ENCODE peak calls at places on chromosomes 1 and 21, in five cellular contexts. X is coronary artery, B is NCI-H1930, A is fibroblast of villous mesenchyme, Q is mucosa of gallbladder. N is an unnamed sample.

GRCh38 chr1:206828765-206829164 is 36.7 kb upstream of the IL20 start:
- DNase-seq in Q (no peak), X (no peak), A (no peak), B (no peak), N (no peak)

GRCh38 chr1:118661769-118662320 is 326.3 kb downstream of the TBX15 start:
- DNase-seq in Q (no peak), A (no peak), B (no peak), X (no peak), N (no peak)

GRCh38 chr1:90613371-90613770 is 103.7 kb downstream of the BARHL2 start:
- DNase-seq in Q (no peak), X (no peak), B (no peak), A (no peak), N (no peak)

GRCh38 chr1:160211010-160211790 is 6.0 kb downstream of the PEA15 start:
- DNase-seq in X (no peak), B (no peak), Q (no peak), A (no peak), N (no peak)

GRCh38 chr1:2300004-2300771 is 72.1 kb downstream of the SKI start:
- DNase-seq in Q (no peak), B (no peak), A (no peak), X (no peak), N (no peak)

GRCh38 chr1:59025898-59026426 is 242.1 kb upstream of the JUN start:
- DNase-seq in A (no peak), Q (no peak), X (no peak), B (no peak), N (no peak)

GRCh38 chr21:27734146-27734545 is 767.3 kb upstream of the ADAMTS5 start:
- DNase-seq in X (no peak), B (no peak), A (peak), Q (no peak), N (peak)

GRCh38 chr1:244674446-244674845 is 21.5 kb downstream of the DESI2 start:
- DNase-seq in A (no peak), Q (no peak), X (no peak), B (no peak), N (no peak)

GRCh38 chr1:58900401-58900800 is 116.6 kb upstream of the JUN start:
- DNase-seq in Q (no peak), X (no peak), B (no peak), A (no peak), N (no peak)